ENCODE peak calls at places on chromosomes 16 and 17, in four cellular contexts. Z is spleen, U is left ventricle myocardium inferior, S is neural progenitor cell. V is an unnamed sample.

GRCh38 chr17:64020068-64020766 is at the start of gene ICAM2:
- DNase-seq in S (no peak), Z (peak), U (peak), V (peak)

GRCh38 chr17:58956997-58957724 is 149.5 kb downstream of the TRIM37 start:
- DNase-seq in Z (no peak), U (no peak), S (no peak), V (no peak)

GRCh38 chr17:31744541-31744951 is 114.5 kb downstream of the COPRS start:
- DNase-seq in Z (no peak), S (no peak), U (no peak), V (no peak)

GRCh38 chr17:68954146-68954971 is 833 bp downstream of the ABCA8 start:
- DNase-seq in Z (no peak), S (no peak), U (no peak), V (no peak)

GRCh38 chr16:79821911-79822310 is 221.4 kb upstream of the MAF start:
- DNase-seq in S (no peak), Z (no peak), U (no peak), V (no peak)

GRCh38 chr17:46771601-46772012 is 46.9 kb downstream of the WNT3 start:
- DNase-seq in S (no peak), U (no peak), Z (no peak), V (peak)

GRCh38 chr17:48470388-48471034 is 40.5 kb upstream of the SKAP1 start:
- DNase-seq in S (no peak), U (no peak), Z (no peak), V (no peak)

GRCh38 chr16:1323296-1324239 is 9.9 kb upstream of the BAIAP3 start:
- DNase-seq in Z (no peak), S (no peak), U (no peak), V (no peak)

GRCh38 chr16:35690413-35690812 is 2231.0 kb downstream of the TP53TG3F start:
- DNase-seq in S (no peak), Z (no peak), U (no peak), V (no peak)

DNA sequence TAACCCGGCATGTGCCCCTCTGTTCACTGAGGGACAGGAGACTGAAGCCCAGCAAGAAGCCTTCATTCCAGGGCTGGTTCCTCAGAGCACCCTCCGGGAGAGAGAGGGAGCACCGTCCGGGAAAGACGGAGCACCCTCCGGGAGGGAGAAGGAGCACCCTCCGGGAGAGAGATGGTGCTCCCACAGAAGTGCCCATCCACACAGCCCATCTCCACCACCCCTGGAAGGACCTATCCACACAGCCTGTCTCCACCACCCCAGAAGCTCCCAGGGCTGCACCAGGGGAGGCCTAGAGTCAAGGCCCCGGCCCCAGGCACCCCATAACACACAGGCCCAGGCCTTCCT is 88.6 kb downstream of the ABR start:
- DNase-seq in Z (no peak), U (no peak), S (no peak), V (no peak)
- H3K27ac ChIP-seq in Z (no peak), U (peak), S (no peak), V (no peak)

DNA sequence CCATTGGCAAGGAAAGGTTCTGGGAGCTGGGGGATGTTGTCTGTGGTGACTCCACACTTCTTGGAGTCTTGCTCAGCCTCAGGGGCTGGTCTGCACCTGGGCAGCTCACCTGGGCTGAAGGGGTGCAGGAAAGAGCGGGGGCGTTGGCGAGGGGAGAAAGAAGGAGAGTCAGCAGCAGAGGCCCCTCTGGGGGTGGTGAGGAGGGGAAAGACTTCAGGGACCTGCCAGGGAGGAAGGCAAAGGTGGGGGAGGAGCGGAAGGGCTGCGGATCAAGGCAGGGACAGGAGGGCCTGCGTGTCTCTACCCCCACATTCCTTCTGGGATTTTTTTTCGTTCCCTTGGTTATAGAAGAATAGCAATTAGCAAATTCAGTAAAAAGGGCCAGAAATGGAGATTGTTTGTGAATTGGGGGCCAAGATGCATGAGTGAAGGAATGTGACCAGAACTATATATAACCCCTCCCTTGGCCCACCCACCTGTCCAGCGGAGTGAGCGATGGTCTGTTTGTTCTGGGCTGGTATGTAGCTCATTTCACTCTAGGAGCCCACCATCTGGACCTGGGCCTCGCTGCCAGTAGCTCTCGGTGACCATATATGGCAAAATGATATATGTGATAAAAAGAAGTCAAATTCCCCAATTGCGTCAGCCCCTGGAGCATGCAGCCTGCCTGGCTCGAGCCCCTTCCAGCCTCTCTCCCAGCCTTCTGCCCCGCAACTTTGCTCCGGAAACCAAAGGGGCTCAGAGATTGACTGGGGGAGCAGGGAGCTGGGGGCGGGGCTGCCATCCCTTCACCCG is 47.5 kb downstream of the CCDC42 start:
- DNase-seq in S (peak), Z (no peak), U (no peak), V (peak)
- H3K4me3 ChIP-seq in S (no peak), Z (no peak), U (no peak), V (no peak)

GRCh38 chr16:2471653-2472487 is 773 bp downstream of the NTN3 start:
- DNase-seq in S (peak), U (no peak), Z (no peak), V (no peak)

GRCh38 chr16:2473999-2474876 is 689 bp upstream of the TBC1D24 start:
- DNase-seq in Z (peak), U (peak), S (peak), V (peak)

GRCh38 chr16:2472488-2472864 is 1.4 kb downstream of the NTN3 start:
- DNase-seq in S (no peak), U (no peak), Z (no peak), V (no peak)

GRCh38 chr16:2473425-2473926 is 1.5 kb upstream of the TBC1D24 start:
- DNase-seq in Z (peak), S (peak), U (no peak), V (peak)

GRCh38 chr16:2472885-2473284 is 1.8 kb downstream of the NTN3 start:
- DNase-seq in Z (no peak), S (no peak), U (no peak), V (no peak)
- H3K27ac ChIP-seq in Z (no peak), S (no peak), U (no peak), V (no peak)

GRCh38 chr17:65855245-65855644 is 293.8 kb upstream of the AXIN2 start:
- DNase-seq in U (no peak), Z (no peak), S (no peak), V (peak)
- H3K4me3 ChIP-seq in U (no peak), Z (no peak), S (no peak), V (no peak)

GRCh38 chr17:76538941-76539340 is 903 bp upstream of the PRCD start:
- DNase-seq in S (no peak), Z (no peak), U (peak), V (no peak)

GRCh38 chr17:76538281-76538931 is 897 bp upstream of the CYGB start:
- DNase-seq in U (peak), Z (peak), S (peak), V (peak)

GRCh38 chr17:76537578-76538280 is at the start of gene CYGB:
- DNase-seq in S (peak), U (peak), Z (peak), V (peak)

GRCh38 chr17:76540381-76541300 is 797 bp downstream of the PRCD start:
- DNase-seq in Z (peak), S (peak), U (peak), V (peak)

DNA sequence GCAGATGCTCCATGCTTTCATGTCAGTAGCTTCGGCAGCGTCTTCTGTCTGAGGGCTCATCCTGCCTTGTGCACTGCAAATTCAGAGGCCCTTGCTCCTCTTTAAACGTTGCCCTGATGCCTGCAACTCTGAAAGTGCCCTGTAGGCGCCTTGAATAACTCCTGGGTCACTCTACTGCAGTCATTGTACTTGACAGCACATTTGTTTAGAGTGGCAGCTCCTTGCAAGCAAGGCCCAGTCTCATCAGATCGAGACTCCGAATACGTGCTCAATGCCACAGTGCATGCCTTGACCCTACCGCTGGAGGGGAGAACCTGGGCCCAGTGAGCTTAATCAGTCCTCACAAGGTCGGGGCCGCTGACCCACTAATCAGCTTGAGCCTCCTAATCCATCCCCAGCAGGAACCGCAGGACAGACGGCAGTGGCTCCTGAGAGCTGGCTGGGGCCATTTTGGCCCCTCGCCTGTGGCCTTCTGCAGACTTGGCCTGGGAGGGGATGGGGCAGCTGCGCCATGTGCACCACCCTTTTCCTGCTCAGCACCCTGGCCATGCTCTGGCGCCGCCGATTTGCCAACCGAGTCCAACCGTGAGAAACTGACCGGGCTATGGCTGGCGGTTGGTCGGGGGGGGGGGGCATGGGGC is at the start of gene PRCD:
- DNase-seq in S (peak), Z (peak), U (peak), V (peak)
- H3K27ac ChIP-seq in S (no peak), Z (no peak), U (peak), V (no peak)

GRCh38 chr17:40317880-40318834 is 9.2 kb downstream of the RARA start:
- DNase-seq in S (peak), Z (peak), U (peak), V (peak)

GRCh38 chr17:40315206-40315605 is 6.2 kb downstream of the RARA start:
- DNase-seq in U (no peak), Z (no peak), S (no peak), V (no peak)

GRCh38 chr17:40315678-40316570 is 6.9 kb downstream of the RARA start:
- DNase-seq in S (no peak), Z (no peak), U (peak), V (peak)

GRCh38 chr17:40317345-40317873 is 8.4 kb downstream of the RARA start:
- DNase-seq in Z (peak), S (peak), U (peak), V (peak)

GRCh38 chr17:40316571-40317344 is 7.8 kb downstream of the RARA start:
- DNase-seq in S (peak), Z (peak), U (peak), V (peak)
- H3K4me3 ChIP-seq in S (peak), Z (peak), U (peak), V (peak)

DNA sequence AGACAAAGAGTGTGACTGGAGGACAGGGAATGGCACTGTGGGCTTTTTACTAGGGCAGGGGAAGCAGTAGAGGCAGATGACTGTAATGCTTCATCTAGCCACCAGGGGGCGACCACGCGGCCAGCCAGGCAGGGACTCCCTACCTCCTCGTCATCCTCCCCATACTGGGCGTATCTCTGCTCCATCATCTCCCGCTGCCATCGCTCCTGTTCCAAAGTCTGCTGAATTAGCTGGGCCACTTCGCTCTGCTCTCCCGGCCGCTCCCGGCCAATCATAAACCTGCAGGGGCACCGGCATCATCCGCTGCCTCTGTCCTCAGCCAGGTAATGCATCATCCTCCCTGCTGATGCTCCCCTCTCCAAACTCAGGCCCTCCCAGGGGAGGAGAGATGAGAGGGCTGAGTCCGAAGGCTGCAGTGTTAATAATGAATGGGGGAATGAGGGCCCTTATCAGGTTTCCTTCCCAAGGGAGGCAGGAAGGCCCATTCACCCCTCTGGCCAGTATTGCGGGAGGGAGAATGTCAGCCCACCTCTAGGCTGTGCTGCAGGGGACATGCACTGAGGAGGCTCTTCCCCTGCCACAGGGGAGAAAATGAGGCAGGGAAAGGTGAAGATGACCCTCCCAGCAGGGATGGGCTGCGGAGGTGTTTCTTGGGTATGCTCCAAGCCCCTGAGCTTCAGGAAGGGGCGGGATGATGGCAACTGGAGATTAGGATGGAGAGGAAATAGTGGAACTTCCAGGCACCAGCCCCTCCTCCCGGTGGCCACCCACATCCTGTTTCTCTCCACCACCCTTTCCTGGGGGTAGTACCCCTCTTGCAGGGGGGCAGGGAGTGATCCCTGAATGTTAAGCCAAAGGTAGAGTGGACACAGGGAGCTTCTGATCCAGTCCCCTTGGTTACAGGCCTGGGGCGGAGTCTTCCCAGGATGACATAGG is 10.3 kb upstream of the SAMD14 start:
- DNase-seq in Z (peak), S (peak), U (peak), V (peak)
- H3K27ac ChIP-seq in Z (peak), S (no peak), U (peak), V (no peak)

GRCh38 chr17:66841328-66841727 is 6.4 kb downstream of the CACNG5 start:
- DNase-seq in U (no peak), Z (no peak), S (no peak), V (peak)
- H3K4me3 ChIP-seq in U (no peak), Z (no peak), S (no peak), V (no peak)